ENCODE peak calls at places on chromosomes 3 and 15, in seven cellular contexts. One of them, this sample, is unnamed.

GRCh38 chr3:4373669-4374068 is 70.5 kb downstream of the SETMAR start:
- DNase-seq in brain microvascular endothelial cell: no peak
- DNase-seq in fibroblast of lung: no peak
- DNase-seq in iris pigment epithelial cell: no peak
- DNase-seq in activated CD4-positive, alpha-beta T cell treated with anti-CD3 and anti-CD28 coated beads, Interleukin-2, amount 10 ng/mL, durations not matched to agents 7 days and 5 days: no peak
- DNase-seq in endothelial cell: no peak
- DNase-seq in stimulated activated CD4-positive, alpha-beta T cell treated with anti-CD3 and anti-CD28 coated beads, Interleukin-12 subunit alpha, Interleukin-12 subunit beta, amount 100 ng/mL, for 48 hours: no peak
- DNase-seq in this sample: no peak

GRCh38 chr15:61835476-61836106 is 224.7 kb downstream of the VPS13C start:
- DNase-seq in stimulated activated CD4-positive, alpha-beta T cell treated with anti-CD3 and anti-CD28 coated beads, Interleukin-12 subunit alpha, Interleukin-12 subunit beta, amount 100 ng/mL, for 48 hours: peak
- DNase-seq in activated CD4-positive, alpha-beta T cell treated with anti-CD3 and anti-CD28 coated beads, Interleukin-2, amount 10 ng/mL, durations not matched to agents 7 days and 5 days: peak
- DNase-seq in iris pigment epithelial cell: peak
- DNase-seq in endothelial cell: peak
- DNase-seq in fibroblast of lung: peak
- DNase-seq in brain microvascular endothelial cell: peak
- DNase-seq in this sample: peak

GRCh38 chr15:60767134-60767824 is 288.3 kb upstream of the ICE2 start:
- DNase-seq in endothelial cell: no peak
- DNase-seq in fibroblast of lung: no peak
- DNase-seq in iris pigment epithelial cell: no peak
- DNase-seq in brain microvascular endothelial cell: no peak
- DNase-seq in stimulated activated CD4-positive, alpha-beta T cell treated with anti-CD3 and anti-CD28 coated beads, Interleukin-12 subunit alpha, Interleukin-12 subunit beta, amount 100 ng/mL, for 48 hours: no peak
- DNase-seq in activated CD4-positive, alpha-beta T cell treated with anti-CD3 and anti-CD28 coated beads, Interleukin-2, amount 10 ng/mL, durations not matched to agents 7 days and 5 days: no peak
- DNase-seq in this sample: no peak

GRCh38 chr3:42033741-42034140 is 57.4 kb upstream of the TRAK1 start:
- DNase-seq in iris pigment epithelial cell: peak
- DNase-seq in activated CD4-positive, alpha-beta T cell treated with anti-CD3 and anti-CD28 coated beads, Interleukin-2, amount 10 ng/mL, durations not matched to agents 7 days and 5 days: no peak
- DNase-seq in endothelial cell: no peak
- DNase-seq in stimulated activated CD4-positive, alpha-beta T cell treated with anti-CD3 and anti-CD28 coated beads, Interleukin-12 subunit alpha, Interleukin-12 subunit beta, amount 100 ng/mL, for 48 hours: no peak
- DNase-seq in brain microvascular endothelial cell: no peak
- DNase-seq in fibroblast of lung: no peak
- DNase-seq in this sample: no peak

GRCh38 chr3:99633887-99634558 is 4.4 kb upstream of the COL8A1 start:
- DNase-seq in fibroblast of lung: no peak
- DNase-seq in endothelial cell: no peak
- DNase-seq in iris pigment epithelial cell: peak
- DNase-seq in activated CD4-positive, alpha-beta T cell treated with anti-CD3 and anti-CD28 coated beads, Interleukin-2, amount 10 ng/mL, durations not matched to agents 7 days and 5 days: no peak
- DNase-seq in stimulated activated CD4-positive, alpha-beta T cell treated with anti-CD3 and anti-CD28 coated beads, Interleukin-12 subunit alpha, Interleukin-12 subunit beta, amount 100 ng/mL, for 48 hours: no peak
- DNase-seq in brain microvascular endothelial cell: no peak
- DNase-seq in this sample: no peak

GRCh38 chr15:74227968-74228722 is 8.0 kb upstream of the CCDC33 start:
- DNase-seq in activated CD4-positive, alpha-beta T cell treated with anti-CD3 and anti-CD28 coated beads, Interleukin-2, amount 10 ng/mL, durations not matched to agents 7 days and 5 days: no peak
- DNase-seq in iris pigment epithelial cell: no peak
- DNase-seq in fibroblast of lung: peak
- DNase-seq in stimulated activated CD4-positive, alpha-beta T cell treated with anti-CD3 and anti-CD28 coated beads, Interleukin-12 subunit alpha, Interleukin-12 subunit beta, amount 100 ng/mL, for 48 hours: no peak
- DNase-seq in brain microvascular endothelial cell: no peak
- DNase-seq in endothelial cell: no peak
- DNase-seq in this sample: no peak

GRCh38 chr15:62619526-62619925 is 423.0 kb upstream of the TPM1 start:
- DNase-seq in brain microvascular endothelial cell: no peak
- DNase-seq in activated CD4-positive, alpha-beta T cell treated with anti-CD3 and anti-CD28 coated beads, Interleukin-2, amount 10 ng/mL, durations not matched to agents 7 days and 5 days: no peak
- DNase-seq in endothelial cell: no peak
- DNase-seq in iris pigment epithelial cell: no peak
- DNase-seq in stimulated activated CD4-positive, alpha-beta T cell treated with anti-CD3 and anti-CD28 coated beads, Interleukin-12 subunit alpha, Interleukin-12 subunit beta, amount 100 ng/mL, for 48 hours: no peak
- DNase-seq in fibroblast of lung: no peak
- DNase-seq in this sample: no peak

GRCh38 chr3:128385080-128385832 is 81.4 kb downstream of the DNAJB8 start:
- DNase-seq in activated CD4-positive, alpha-beta T cell treated with anti-CD3 and anti-CD28 coated beads, Interleukin-2, amount 10 ng/mL, durations not matched to agents 7 days and 5 days: no peak
- DNase-seq in brain microvascular endothelial cell: peak
- DNase-seq in stimulated activated CD4-positive, alpha-beta T cell treated with anti-CD3 and anti-CD28 coated beads, Interleukin-12 subunit alpha, Interleukin-12 subunit beta, amount 100 ng/mL, for 48 hours: no peak
- DNase-seq in iris pigment epithelial cell: peak
- DNase-seq in fibroblast of lung: peak
- DNase-seq in endothelial cell: no peak
- DNase-seq in this sample: no peak

GRCh38 chr15:63246691-63247464 is 30.5 kb upstream of the APH1B start:
- DNase-seq in activated CD4-positive, alpha-beta T cell treated with anti-CD3 and anti-CD28 coated beads, Interleukin-2, amount 10 ng/mL, durations not matched to agents 7 days and 5 days: no peak
- DNase-seq in fibroblast of lung: peak
- DNase-seq in iris pigment epithelial cell: peak
- DNase-seq in endothelial cell: no peak
- DNase-seq in brain microvascular endothelial cell: peak
- DNase-seq in stimulated activated CD4-positive, alpha-beta T cell treated with anti-CD3 and anti-CD28 coated beads, Interleukin-12 subunit alpha, Interleukin-12 subunit beta, amount 100 ng/mL, for 48 hours: no peak
- DNase-seq in this sample: no peak

GRCh38 chr3:71074416-71074815 is 509.1 kb downstream of the FOXP1 start:
- DNase-seq in iris pigment epithelial cell: no peak
- DNase-seq in endothelial cell: no peak
- DNase-seq in brain microvascular endothelial cell: peak
- DNase-seq in stimulated activated CD4-positive, alpha-beta T cell treated with anti-CD3 and anti-CD28 coated beads, Interleukin-12 subunit alpha, Interleukin-12 subunit beta, amount 100 ng/mL, for 48 hours: no peak
- DNase-seq in fibroblast of lung: no peak
- DNase-seq in activated CD4-positive, alpha-beta T cell treated with anti-CD3 and anti-CD28 coated beads, Interleukin-2, amount 10 ng/mL, durations not matched to agents 7 days and 5 days: no peak
- DNase-seq in this sample: no peak

GRCh38 chr3:12351145-12351544 is 62.3 kb downstream of the PPARG start:
- DNase-seq in activated CD4-positive, alpha-beta T cell treated with anti-CD3 and anti-CD28 coated beads, Interleukin-2, amount 10 ng/mL, durations not matched to agents 7 days and 5 days: no peak
- DNase-seq in stimulated activated CD4-positive, alpha-beta T cell treated with anti-CD3 and anti-CD28 coated beads, Interleukin-12 subunit alpha, Interleukin-12 subunit beta, amount 100 ng/mL, for 48 hours: no peak
- DNase-seq in iris pigment epithelial cell: no peak
- DNase-seq in fibroblast of lung: peak
- DNase-seq in endothelial cell: no peak
- DNase-seq in brain microvascular endothelial cell: no peak
- DNase-seq in this sample: no peak

GRCh38 chr3:13025090-13025489 is 48.1 kb downstream of the IQSEC1 start:
- DNase-seq in endothelial cell: no peak
- DNase-seq in stimulated activated CD4-positive, alpha-beta T cell treated with anti-CD3 and anti-CD28 coated beads, Interleukin-12 subunit alpha, Interleukin-12 subunit beta, amount 100 ng/mL, for 48 hours: no peak
- DNase-seq in activated CD4-positive, alpha-beta T cell treated with anti-CD3 and anti-CD28 coated beads, Interleukin-2, amount 10 ng/mL, durations not matched to agents 7 days and 5 days: no peak
- DNase-seq in fibroblast of lung: peak
- DNase-seq in brain microvascular endothelial cell: peak
- DNase-seq in iris pigment epithelial cell: peak
- DNase-seq in this sample: no peak

GRCh38 chr3:133440652-133441051 is 40.8 kb downstream of the BFSP2 start:
- DNase-seq in fibroblast of lung: no peak
- DNase-seq in brain microvascular endothelial cell: no peak
- DNase-seq in iris pigment epithelial cell: peak
- DNase-seq in activated CD4-positive, alpha-beta T cell treated with anti-CD3 and anti-CD28 coated beads, Interleukin-2, amount 10 ng/mL, durations not matched to agents 7 days and 5 days: no peak
- DNase-seq in endothelial cell: no peak
- DNase-seq in stimulated activated CD4-positive, alpha-beta T cell treated with anti-CD3 and anti-CD28 coated beads, Interleukin-12 subunit alpha, Interleukin-12 subunit beta, amount 100 ng/mL, for 48 hours: no peak
- DNase-seq in this sample: no peak

GRCh38 chr15:92906563-92907081 is 6.5 kb downstream of the CHD2 start:
- DNase-seq in iris pigment epithelial cell: peak
- DNase-seq in activated CD4-positive, alpha-beta T cell treated with anti-CD3 and anti-CD28 coated beads, Interleukin-2, amount 10 ng/mL, durations not matched to agents 7 days and 5 days: peak
- DNase-seq in stimulated activated CD4-positive, alpha-beta T cell treated with anti-CD3 and anti-CD28 coated beads, Interleukin-12 subunit alpha, Interleukin-12 subunit beta, amount 100 ng/mL, for 48 hours: no peak
- DNase-seq in brain microvascular endothelial cell: peak
- DNase-seq in endothelial cell: no peak
- DNase-seq in fibroblast of lung: no peak
- DNase-seq in this sample: no peak

GRCh38 chr3:38580450-38581382 is 68.8 kb downstream of the SCN5A start:
- DNase-seq in fibroblast of lung: no peak
- DNase-seq in brain microvascular endothelial cell: no peak
- DNase-seq in activated CD4-positive, alpha-beta T cell treated with anti-CD3 and anti-CD28 coated beads, Interleukin-2, amount 10 ng/mL, durations not matched to agents 7 days and 5 days: peak
- DNase-seq in endothelial cell: no peak
- DNase-seq in stimulated activated CD4-positive, alpha-beta T cell treated with anti-CD3 and anti-CD28 coated beads, Interleukin-12 subunit alpha, Interleukin-12 subunit beta, amount 100 ng/mL, for 48 hours: no peak
- DNase-seq in iris pigment epithelial cell: no peak
- DNase-seq in this sample: peak

GRCh38 chr15:78079296-78080087 is 2.0 kb upstream of the TBC1D2B start:
- DNase-seq in activated CD4-positive, alpha-beta T cell treated with anti-CD3 and anti-CD28 coated beads, Interleukin-2, amount 10 ng/mL, durations not matched to agents 7 days and 5 days: no peak
- DNase-seq in stimulated activated CD4-positive, alpha-beta T cell treated with anti-CD3 and anti-CD28 coated beads, Interleukin-12 subunit alpha, Interleukin-12 subunit beta, amount 100 ng/mL, for 48 hours: no peak
- DNase-seq in brain microvascular endothelial cell: no peak
- DNase-seq in endothelial cell: no peak
- DNase-seq in iris pigment epithelial cell: no peak
- DNase-seq in fibroblast of lung: no peak
- DNase-seq in this sample: no peak

GRCh38 chr3:179825527-179826246 is 172.8 kb downstream of the USP13 start:
- DNase-seq in stimulated activated CD4-positive, alpha-beta T cell treated with anti-CD3 and anti-CD28 coated beads, Interleukin-12 subunit alpha, Interleukin-12 subunit beta, amount 100 ng/mL, for 48 hours: no peak
- DNase-seq in fibroblast of lung: no peak
- DNase-seq in brain microvascular endothelial cell: no peak
- DNase-seq in endothelial cell: no peak
- DNase-seq in iris pigment epithelial cell: no peak
- DNase-seq in activated CD4-positive, alpha-beta T cell treated with anti-CD3 and anti-CD28 coated beads, Interleukin-2, amount 10 ng/mL, durations not matched to agents 7 days and 5 days: no peak
- DNase-seq in this sample: no peak

GRCh38 chr3:94440767-94441493 is 378.1 kb downstream of the NSUN3 start:
- DNase-seq in iris pigment epithelial cell: peak
- DNase-seq in endothelial cell: no peak
- DNase-seq in stimulated activated CD4-positive, alpha-beta T cell treated with anti-CD3 and anti-CD28 coated beads, Interleukin-12 subunit alpha, Interleukin-12 subunit beta, amount 100 ng/mL, for 48 hours: no peak
- DNase-seq in brain microvascular endothelial cell: peak
- DNase-seq in activated CD4-positive, alpha-beta T cell treated with anti-CD3 and anti-CD28 coated beads, Interleukin-2, amount 10 ng/mL, durations not matched to agents 7 days and 5 days: no peak
- DNase-seq in fibroblast of lung: peak
- DNase-seq in this sample: no peak

GRCh38 chr3:45167011-45167911 is 21.1 kb upstream of the CDCP1 start:
- DNase-seq in iris pigment epithelial cell: peak
- DNase-seq in fibroblast of lung: peak
- DNase-seq in activated CD4-positive, alpha-beta T cell treated with anti-CD3 and anti-CD28 coated beads, Interleukin-2, amount 10 ng/mL, durations not matched to agents 7 days and 5 days: peak
- DNase-seq in stimulated activated CD4-positive, alpha-beta T cell treated with anti-CD3 and anti-CD28 coated beads, Interleukin-12 subunit alpha, Interleukin-12 subunit beta, amount 100 ng/mL, for 48 hours: peak
- DNase-seq in brain microvascular endothelial cell: peak
- DNase-seq in endothelial cell: peak
- DNase-seq in this sample: peak

GRCh38 chr3:185717121-185717520 is 107.7 kb downstream of the IGF2BP2 start:
- DNase-seq in iris pigment epithelial cell: peak
- DNase-seq in activated CD4-positive, alpha-beta T cell treated with anti-CD3 and anti-CD28 coated beads, Interleukin-2, amount 10 ng/mL, durations not matched to agents 7 days and 5 days: no peak
- DNase-seq in endothelial cell: no peak
- DNase-seq in fibroblast of lung: peak
- DNase-seq in brain microvascular endothelial cell: peak
- DNase-seq in stimulated activated CD4-positive, alpha-beta T cell treated with anti-CD3 and anti-CD28 coated beads, Interleukin-12 subunit alpha, Interleukin-12 subunit beta, amount 100 ng/mL, for 48 hours: no peak
- DNase-seq in this sample: no peak

GRCh38 chr15:97759363-97759762 is 201.1 kb upstream of the ARRDC4 start:
- DNase-seq in stimulated activated CD4-positive, alpha-beta T cell treated with anti-CD3 and anti-CD28 coated beads, Interleukin-12 subunit alpha, Interleukin-12 subunit beta, amount 100 ng/mL, for 48 hours: no peak
- DNase-seq in iris pigment epithelial cell: peak
- DNase-seq in brain microvascular endothelial cell: peak
- DNase-seq in fibroblast of lung: peak
- DNase-seq in activated CD4-positive, alpha-beta T cell treated with anti-CD3 and anti-CD28 coated beads, Interleukin-2, amount 10 ng/mL, durations not matched to agents 7 days and 5 days: no peak
- DNase-seq in endothelial cell: no peak
- DNase-seq in this sample: no peak

GRCh38 chr3:111326144-111326995 is 215.6 kb upstream of the CD96 start:
- DNase-seq in activated CD4-positive, alpha-beta T cell treated with anti-CD3 and anti-CD28 coated beads, Interleukin-2, amount 10 ng/mL, durations not matched to agents 7 days and 5 days: no peak
- DNase-seq in iris pigment epithelial cell: peak
- DNase-seq in brain microvascular endothelial cell: no peak
- DNase-seq in endothelial cell: no peak
- DNase-seq in fibroblast of lung: peak
- DNase-seq in stimulated activated CD4-positive, alpha-beta T cell treated with anti-CD3 and anti-CD28 coated beads, Interleukin-12 subunit alpha, Interleukin-12 subunit beta, amount 100 ng/mL, for 48 hours: no peak
- DNase-seq in this sample: no peak

This sample was measured in ecto neural progenitor cell.